ENCODE peak calls at places on chromosomes 13 and 19, in eight cellular contexts. One of them, this sample, is unnamed.

GRCh38 chr13:43388282-43389034 is 365.1 kb downstream of the DNAJC15 start:
- DNase-seq in psoas muscle: no peak
- DNase-seq in lower lobe of right lung: no peak
- DNase-seq in endodermal cell: no peak
- DNase-seq in sigmoid colon: no peak
- DNase-seq in ascending aorta: no peak
- DNase-seq in HepG2: no peak
- DNase-seq in Peyer's patch: no peak
- DNase-seq in this sample: no peak

GRCh38 chr13:98896083-98896867 is 81.6 kb downstream of the DOCK9 start:
- DNase-seq in psoas muscle: no peak
- DNase-seq in lower lobe of right lung: no peak
- DNase-seq in endodermal cell: no peak
- DNase-seq in sigmoid colon: no peak
- DNase-seq in ascending aorta: no peak
- DNase-seq in HepG2: no peak
- DNase-seq in Peyer's patch: no peak
- DNase-seq in this sample: no peak

GRCh38 chr19:47210689-47211316 is 20.2 kb downstream of the BBC3 start:
- DNase-seq in psoas muscle: peak; percentile 79
- DNase-seq in lower lobe of right lung: peak; percentile 61
- DNase-seq in endodermal cell: peak; percentile 93
- DNase-seq in sigmoid colon: peak; percentile 90
- DNase-seq in ascending aorta: no peak
- DNase-seq in HepG2: peak; percentile 71
- DNase-seq in Peyer's patch: peak; percentile 93
- DNase-seq in this sample: peak; percentile 80

GRCh38 chr13:34620073-34620858 is 321.8 kb upstream of the NBEA start:
- DNase-seq in psoas muscle: no peak
- DNase-seq in lower lobe of right lung: no peak
- DNase-seq in endodermal cell: no peak
- DNase-seq in sigmoid colon: no peak
- DNase-seq in ascending aorta: no peak
- DNase-seq in HepG2: no peak
- DNase-seq in Peyer's patch: no peak
- DNase-seq in this sample: no peak

GRCh38 chr19:37655689-37656491 is 625 bp upstream of the ZFP30 start:
- DNase-seq in psoas muscle: peak; percentile 92
- DNase-seq in lower lobe of right lung: peak; percentile 90
- DNase-seq in endodermal cell: peak; percentile 95
- DNase-seq in sigmoid colon: peak; percentile 91
- DNase-seq in ascending aorta: peak; percentile 45
- DNase-seq in HepG2: peak; percentile 80
- DNase-seq in Peyer's patch: peak; percentile 91
- DNase-seq in this sample: peak; percentile 69

GRCh38 chr19:42965204-42965603 is 28.2 kb upstream of the PSG7 start:
- DNase-seq in psoas muscle: no peak
- DNase-seq in lower lobe of right lung: no peak
- DNase-seq in endodermal cell: no peak
- DNase-seq in sigmoid colon: no peak
- DNase-seq in ascending aorta: no peak
- DNase-seq in HepG2: no peak
- DNase-seq in Peyer's patch: no peak
- DNase-seq in this sample: no peak

GRCh38 chr19:45782162-45782623 is at the start of gene DMPK:
- DNase-seq in psoas muscle: peak; percentile 78
- DNase-seq in lower lobe of right lung: no peak
- DNase-seq in endodermal cell: no peak
- DNase-seq in sigmoid colon: peak; percentile 84
- DNase-seq in ascending aorta: no peak
- DNase-seq in HepG2: no peak
- DNase-seq in Peyer's patch: no peak
- DNase-seq in this sample: no peak

GRCh38 chr19:42175952-42176648 is 41.4 kb downstream of the DEDD2 start:
- DNase-seq in psoas muscle: no peak
- DNase-seq in lower lobe of right lung: no peak
- DNase-seq in endodermal cell: peak; percentile 65
- DNase-seq in sigmoid colon: no peak
- DNase-seq in ascending aorta: no peak
- DNase-seq in HepG2: no peak
- DNase-seq in Peyer's patch: peak; percentile 53
- DNase-seq in this sample: no peak

GRCh38 chr19:48681127-48681470 is 8.3 kb upstream of the NTN5 start:
- DNase-seq in psoas muscle: no peak
- DNase-seq in lower lobe of right lung: no peak
- DNase-seq in endodermal cell: no peak
- DNase-seq in sigmoid colon: no peak
- DNase-seq in ascending aorta: no peak
- DNase-seq in HepG2: no peak
- DNase-seq in Peyer's patch: no peak
- DNase-seq in this sample: no peak

GRCh38 chr19:53102186-53102585 is 1.0 kb downstream of the ZNF160 start:
- DNase-seq in psoas muscle: no peak
- DNase-seq in lower lobe of right lung: no peak
- DNase-seq in endodermal cell: peak; percentile 55
- DNase-seq in sigmoid colon: no peak
- DNase-seq in ascending aorta: no peak
- DNase-seq in HepG2: no peak
- DNase-seq in Peyer's patch: no peak
- DNase-seq in this sample: no peak

GRCh38 chr19:11581740-11582139 is 4.3 kb upstream of the ACP5 start:
- DNase-seq in psoas muscle: no peak
- DNase-seq in lower lobe of right lung: no peak
- DNase-seq in endodermal cell: no peak
- DNase-seq in sigmoid colon: no peak
- DNase-seq in ascending aorta: no peak
- DNase-seq in HepG2: no peak
- DNase-seq in Peyer's patch: peak; percentile 86
- DNase-seq in this sample: no peak

GRCh38 chr13:43529796-43530195 is 257.0 kb downstream of the ENOX1 start:
- DNase-seq in psoas muscle: no peak
- DNase-seq in lower lobe of right lung: no peak
- DNase-seq in endodermal cell: no peak
- DNase-seq in sigmoid colon: no peak
- DNase-seq in ascending aorta: no peak
- DNase-seq in HepG2: no peak
- DNase-seq in Peyer's patch: no peak
- DNase-seq in this sample: no peak

GRCh38 chr19:4559569-4559968 is at the start of gene SEMA6B:
- DNase-seq in psoas muscle: no peak
- DNase-seq in lower lobe of right lung: peak; percentile 75
- DNase-seq in endodermal cell: no peak
- DNase-seq in sigmoid colon: no peak
- DNase-seq in ascending aorta: no peak
- DNase-seq in HepG2: no peak
- DNase-seq in Peyer's patch: peak; percentile 59
- DNase-seq in this sample: no peak

GRCh38 chr13:112619730-112620639 is 32.0 kb upstream of the TUBGCP3 start:
- DNase-seq in psoas muscle: no peak
- DNase-seq in lower lobe of right lung: peak; percentile 60
- DNase-seq in endodermal cell: peak; percentile 93
- DNase-seq in sigmoid colon: no peak
- DNase-seq in ascending aorta: no peak
- DNase-seq in HepG2: no peak
- DNase-seq in Peyer's patch: no peak
- DNase-seq in this sample: no peak

GRCh38 chr19:56837004-56837403 is 3.5 kb downstream of the PEG3 start:
- DNase-seq in psoas muscle: no peak
- DNase-seq in lower lobe of right lung: no peak
- DNase-seq in endodermal cell: no peak
- DNase-seq in sigmoid colon: no peak
- DNase-seq in ascending aorta: no peak
- DNase-seq in HepG2: peak; percentile 37
- DNase-seq in Peyer's patch: no peak
- DNase-seq in this sample: no peak

GRCh38 chr19:56836059-56836458 is 4.5 kb downstream of the PEG3 start:
- DNase-seq in psoas muscle: no peak
- DNase-seq in lower lobe of right lung: no peak
- DNase-seq in endodermal cell: no peak
- DNase-seq in sigmoid colon: no peak
- DNase-seq in ascending aorta: no peak
- DNase-seq in HepG2: no peak
- DNase-seq in Peyer's patch: no peak
- DNase-seq in this sample: no peak

GRCh38 chr19:56838680-56838929 is 1.9 kb downstream of the PEG3 start:
- DNase-seq in psoas muscle: no peak
- DNase-seq in lower lobe of right lung: no peak
- DNase-seq in endodermal cell: no peak
- DNase-seq in sigmoid colon: no peak
- DNase-seq in ascending aorta: no peak
- DNase-seq in HepG2: no peak
- DNase-seq in Peyer's patch: no peak
- DNase-seq in this sample: no peak

GRCh38 chr19:56837892-56838679 is 2.4 kb downstream of the PEG3 start:
- DNase-seq in psoas muscle: peak; percentile 78
- DNase-seq in lower lobe of right lung: peak; percentile 60
- DNase-seq in endodermal cell: no peak
- DNase-seq in sigmoid colon: peak; percentile 86
- DNase-seq in ascending aorta: peak; percentile 46
- DNase-seq in HepG2: peak; percentile 67
- DNase-seq in Peyer's patch: peak; percentile 46
- DNase-seq in this sample: no peak

GRCh38 chr19:56837492-56837891 is 3.0 kb downstream of the PEG3 start:
- DNase-seq in psoas muscle: peak; percentile 81
- DNase-seq in lower lobe of right lung: peak; percentile 71
- DNase-seq in endodermal cell: no peak
- DNase-seq in sigmoid colon: peak; percentile 89
- DNase-seq in ascending aorta: peak; percentile 33
- DNase-seq in HepG2: peak; percentile 28
- DNase-seq in Peyer's patch: peak; percentile 50
- DNase-seq in this sample: no peak
- H3K27ac ChIP-seq in psoas muscle: peak overlapping the region; percentile 64
- H3K27ac ChIP-seq in lower lobe of right lung: peak overlapping the region; percentile 70
- H3K27ac ChIP-seq in endodermal cell: no peak overlapping the region
- H3K27ac ChIP-seq in sigmoid colon: peak overlapping the region; percentile 88
- H3K27ac ChIP-seq in ascending aorta: peak overlapping the region; percentile 86
- H3K27ac ChIP-seq in HepG2: peak overlapping the region; percentile 62
- H3K27ac ChIP-seq in Peyer's patch: no peak overlapping the region
- H3K27ac ChIP-seq in this sample: no peak overlapping the region

GRCh38 chr13:41502676-41503075 is 45.3 kb downstream of the RGCC start:
- DNase-seq in psoas muscle: no peak
- DNase-seq in lower lobe of right lung: no peak
- DNase-seq in endodermal cell: no peak
- DNase-seq in sigmoid colon: no peak
- DNase-seq in ascending aorta: no peak
- DNase-seq in HepG2: no peak
- DNase-seq in Peyer's patch: peak; percentile 79
- DNase-seq in this sample: no peak

GRCh38 chr13:41503386-41503785 is 46.0 kb downstream of the RGCC start:
- DNase-seq in psoas muscle: no peak
- DNase-seq in lower lobe of right lung: no peak
- DNase-seq in endodermal cell: no peak
- DNase-seq in sigmoid colon: no peak
- DNase-seq in ascending aorta: no peak
- DNase-seq in HepG2: no peak
- DNase-seq in Peyer's patch: no peak
- DNase-seq in this sample: no peak

GRCh38 chr13:41506312-41506711 is 49.0 kb downstream of the RGCC start:
- DNase-seq in psoas muscle: no peak
- DNase-seq in lower lobe of right lung: no peak
- DNase-seq in endodermal cell: no peak
- DNase-seq in sigmoid colon: no peak
- DNase-seq in ascending aorta: no peak
- DNase-seq in HepG2: no peak
- DNase-seq in Peyer's patch: no peak
- DNase-seq in this sample: no peak

GRCh38 chr13:41502021-41502420 is 44.7 kb downstream of the RGCC start:
- DNase-seq in psoas muscle: no peak
- DNase-seq in lower lobe of right lung: no peak
- DNase-seq in endodermal cell: no peak
- DNase-seq in sigmoid colon: no peak
- DNase-seq in ascending aorta: no peak
- DNase-seq in HepG2: no peak
- DNase-seq in Peyer's patch: no peak
- DNase-seq in this sample: no peak

DNA sequence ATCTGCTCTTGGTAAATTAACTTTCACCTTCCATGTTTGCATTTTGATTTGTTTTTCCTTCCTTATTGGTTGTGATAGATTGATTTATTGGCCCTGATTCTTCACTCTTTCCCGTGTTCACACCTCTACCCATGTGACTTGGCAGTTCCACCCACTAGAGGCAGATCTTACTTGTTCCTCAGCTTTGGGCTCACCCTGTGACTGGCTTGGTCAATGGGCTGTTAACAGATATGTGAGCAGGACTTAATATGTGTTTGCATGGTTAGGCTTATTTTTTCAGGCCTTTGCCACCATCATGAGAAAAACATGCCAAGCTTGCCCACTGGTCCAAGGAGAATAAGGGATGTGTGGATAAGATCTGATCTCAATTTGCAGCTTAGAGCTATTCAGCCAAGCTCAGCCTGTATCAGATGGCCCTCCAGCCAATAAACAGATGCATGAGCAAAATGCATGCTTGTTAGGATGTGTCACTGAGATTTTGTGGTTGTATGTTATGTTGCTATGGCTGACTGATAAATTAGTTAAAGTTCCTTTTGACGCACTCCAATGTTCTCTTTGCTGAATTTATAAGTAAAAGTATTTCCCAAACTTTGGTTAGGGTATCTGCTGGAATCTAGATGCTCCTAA is 48.0 kb downstream of the RGCC start:
- DNase-seq in psoas muscle: no peak
- DNase-seq in lower lobe of right lung: no peak
- DNase-seq in endodermal cell: no peak
- DNase-seq in sigmoid colon: no peak
- DNase-seq in ascending aorta: no peak
- DNase-seq in HepG2: no peak
- DNase-seq in Peyer's patch: no peak
- DNase-seq in this sample: no peak
- TF ChIP-seq CTCF in psoas muscle: no peak
- TF ChIP-seq CTCF in lower lobe of right lung: no peak
- TF ChIP-seq CTCF in endodermal cell: no peak
- TF ChIP-seq CTCF in sigmoid colon: no peak
- TF ChIP-seq CTCF in ascending aorta: no peak
- TF ChIP-seq CTCF in HepG2: no peak
- TF ChIP-seq CTCF in Peyer's patch: no peak
- TF ChIP-seq CTCF in this sample: no peak

DNA sequence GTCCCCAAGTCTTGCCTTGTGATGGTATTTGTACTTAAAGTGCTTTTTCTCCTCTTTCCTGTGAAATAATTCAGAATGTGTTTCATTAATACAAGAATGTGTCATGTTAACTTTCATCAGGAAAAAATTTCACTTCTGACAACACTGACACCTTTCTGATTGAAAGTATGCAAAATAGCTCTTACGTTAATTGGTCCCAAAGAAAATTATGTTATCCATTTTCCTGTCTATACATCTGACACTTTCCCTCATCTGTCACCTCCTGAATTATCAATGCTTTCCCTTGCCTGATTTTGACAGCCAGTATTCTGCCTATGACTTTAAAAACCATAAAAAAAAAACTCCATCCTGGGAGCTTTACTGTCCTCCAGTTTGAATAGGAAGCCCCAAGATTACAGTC is 336.5 kb downstream of the ATP8A2 start:
- DNase-seq in psoas muscle: no peak
- DNase-seq in lower lobe of right lung: no peak
- DNase-seq in endodermal cell: no peak
- DNase-seq in sigmoid colon: no peak
- DNase-seq in ascending aorta: no peak
- DNase-seq in HepG2: no peak
- DNase-seq in Peyer's patch: no peak
- DNase-seq in this sample: no peak
- H3K27ac ChIP-seq in psoas muscle: no peak overlapping the region
- H3K27ac ChIP-seq in lower lobe of right lung: no peak overlapping the region
- H3K27ac ChIP-seq in endodermal cell: no peak overlapping the region
- H3K27ac ChIP-seq in sigmoid colon: no peak overlapping the region
- H3K27ac ChIP-seq in ascending aorta: no peak overlapping the region
- H3K27ac ChIP-seq in HepG2: no peak overlapping the region
- H3K27ac ChIP-seq in Peyer's patch: no peak overlapping the region
- H3K27ac ChIP-seq in this sample: no peak overlapping the region

GRCh38 chr13:39210961-39211534 is 172.8 kb downstream of the NHLRC3 start:
- DNase-seq in psoas muscle: no peak
- DNase-seq in lower lobe of right lung: no peak
- DNase-seq in endodermal cell: no peak
- DNase-seq in sigmoid colon: no peak
- DNase-seq in ascending aorta: no peak
- DNase-seq in HepG2: no peak
- DNase-seq in Peyer's patch: no peak
- DNase-seq in this sample: no peak
- TF ChIP-seq CTCF in psoas muscle: no peak
- TF ChIP-seq CTCF in lower lobe of right lung: no peak
- TF ChIP-seq CTCF in endodermal cell: peak; percentile 70
- TF ChIP-seq CTCF in sigmoid colon: no peak
- TF ChIP-seq CTCF in ascending aorta: no peak
- TF ChIP-seq CTCF in HepG2: no peak
- TF ChIP-seq CTCF in Peyer's patch: no peak
- TF ChIP-seq CTCF in this sample: no peak